ENCODE peak calls at places on chromosomes 11 and 22, in seven cellular contexts. One of them, this sample, is unnamed.

GRCh38 chr22:43957871-43958270 is 2.6 kb downstream of the SAMM50 start:
- DNase-seq in fibroblast of the aortic adventitia: peak
- DNase-seq in Peyer's patch: no peak
- DNase-seq in bronchial epithelial cell: no peak
- DNase-seq in cardiac muscle cell: no peak
- DNase-seq in cardiac fibroblast: peak
- DNase-seq in uterus: no peak
- DNase-seq in this sample: no peak

GRCh38 chr22:31262369-31263133 is 29.7 kb downstream of the PIK3IP1 start:
- DNase-seq in fibroblast of the aortic adventitia: no peak
- DNase-seq in Peyer's patch: no peak
- DNase-seq in bronchial epithelial cell: no peak
- DNase-seq in cardiac muscle cell: no peak
- DNase-seq in cardiac fibroblast: no peak
- DNase-seq in uterus: no peak
- DNase-seq in this sample: no peak

GRCh38 chr11:93444671-93445073 is 98.5 kb downstream of the SMCO4 start:
- DNase-seq in fibroblast of the aortic adventitia: no peak
- DNase-seq in Peyer's patch: no peak
- DNase-seq in bronchial epithelial cell: peak
- DNase-seq in cardiac muscle cell: peak
- DNase-seq in cardiac fibroblast: no peak
- DNase-seq in uterus: no peak
- DNase-seq in this sample: no peak

GRCh38 chr22:43798492-43798891 is 13.6 kb downstream of the EFCAB6 start:
- DNase-seq in fibroblast of the aortic adventitia: no peak
- DNase-seq in Peyer's patch: no peak
- DNase-seq in bronchial epithelial cell: no peak
- DNase-seq in cardiac muscle cell: no peak
- DNase-seq in cardiac fibroblast: no peak
- DNase-seq in uterus: no peak
- DNase-seq in this sample: no peak

GRCh38 chr11:3022300-3022967 is 30.3 kb upstream of the NAP1L4 start:
- DNase-seq in fibroblast of the aortic adventitia: peak
- DNase-seq in Peyer's patch: no peak
- DNase-seq in bronchial epithelial cell: peak
- DNase-seq in cardiac muscle cell: no peak
- DNase-seq in cardiac fibroblast: peak
- DNase-seq in uterus: no peak
- DNase-seq in this sample: peak

GRCh38 chr22:36986242-36986821 is 32.9 kb downstream of the TST start:
- DNase-seq in fibroblast of the aortic adventitia: no peak
- DNase-seq in Peyer's patch: no peak
- DNase-seq in bronchial epithelial cell: no peak
- DNase-seq in cardiac muscle cell: no peak
- DNase-seq in cardiac fibroblast: no peak
- DNase-seq in uterus: no peak
- DNase-seq in this sample: no peak

GRCh38 chr11:94786264-94787126 is 18.3 kb downstream of the AMOTL1 start:
- DNase-seq in fibroblast of the aortic adventitia: peak
- DNase-seq in Peyer's patch: no peak
- DNase-seq in bronchial epithelial cell: no peak
- DNase-seq in cardiac muscle cell: peak
- DNase-seq in cardiac fibroblast: peak
- DNase-seq in uterus: no peak
- DNase-seq in this sample: peak

GRCh38 chr11:104410336-104410735 is 246.4 kb upstream of the PDGFD start:
- DNase-seq in fibroblast of the aortic adventitia: peak
- DNase-seq in Peyer's patch: no peak
- DNase-seq in bronchial epithelial cell: no peak
- DNase-seq in cardiac muscle cell: no peak
- DNase-seq in cardiac fibroblast: peak
- DNase-seq in uterus: no peak
- DNase-seq in this sample: no peak

GRCh38 chr11:111253131-111253530 is 7.6 kb downstream of the POU2AF2 start:
- DNase-seq in fibroblast of the aortic adventitia: no peak
- DNase-seq in Peyer's patch: no peak
- DNase-seq in bronchial epithelial cell: no peak
- DNase-seq in cardiac muscle cell: no peak
- DNase-seq in cardiac fibroblast: no peak
- DNase-seq in uterus: no peak
- DNase-seq in this sample: no peak

GRCh38 chr11:9214765-9215164 is 50.4 kb downstream of the DENND5A start:
- DNase-seq in fibroblast of the aortic adventitia: peak
- DNase-seq in Peyer's patch: no peak
- DNase-seq in bronchial epithelial cell: no peak
- DNase-seq in cardiac muscle cell: no peak
- DNase-seq in cardiac fibroblast: peak
- DNase-seq in uterus: no peak
- DNase-seq in this sample: no peak

GRCh38 chr11:123694551-123694950 is 40.1 kb upstream of the SCN3B start:
- DNase-seq in fibroblast of the aortic adventitia: no peak
- DNase-seq in Peyer's patch: no peak
- DNase-seq in bronchial epithelial cell: peak
- DNase-seq in cardiac muscle cell: no peak
- DNase-seq in cardiac fibroblast: no peak
- DNase-seq in uterus: no peak
- DNase-seq in this sample: peak

GRCh38 chr11:69892237-69892985 is 73.2 kb upstream of the FGF3 start:
- DNase-seq in fibroblast of the aortic adventitia: no peak
- DNase-seq in Peyer's patch: no peak
- DNase-seq in bronchial epithelial cell: no peak
- DNase-seq in cardiac muscle cell: peak
- DNase-seq in cardiac fibroblast: no peak
- DNase-seq in uterus: no peak
- DNase-seq in this sample: no peak

GRCh38 chr11:115462004-115462541 is 42.1 kb downstream of the CADM1 start:
- DNase-seq in fibroblast of the aortic adventitia: no peak
- DNase-seq in Peyer's patch: no peak
- DNase-seq in bronchial epithelial cell: no peak
- DNase-seq in cardiac muscle cell: no peak
- DNase-seq in cardiac fibroblast: no peak
- DNase-seq in uterus: no peak
- DNase-seq in this sample: no peak

GRCh38 chr22:35328472-35328885 is 28.8 kb downstream of the TOM1 start:
- DNase-seq in fibroblast of the aortic adventitia: no peak
- DNase-seq in Peyer's patch: no peak
- DNase-seq in bronchial epithelial cell: no peak
- DNase-seq in cardiac muscle cell: no peak
- DNase-seq in cardiac fibroblast: no peak
- DNase-seq in uterus: no peak
- DNase-seq in this sample: no peak

GRCh38 chr22:49886346-49887073 is 31.7 kb downstream of the ALG12 start:
- DNase-seq in fibroblast of the aortic adventitia: no peak
- DNase-seq in Peyer's patch: no peak
- DNase-seq in bronchial epithelial cell: no peak
- DNase-seq in cardiac muscle cell: no peak
- DNase-seq in cardiac fibroblast: no peak
- DNase-seq in uterus: no peak
- DNase-seq in this sample: no peak

GRCh38 chr11:79374707-79375106 is 66.1 kb downstream of the TENM4 start:
- DNase-seq in fibroblast of the aortic adventitia: no peak
- DNase-seq in Peyer's patch: no peak
- DNase-seq in bronchial epithelial cell: no peak
- DNase-seq in cardiac muscle cell: no peak
- DNase-seq in cardiac fibroblast: no peak
- DNase-seq in uterus: no peak
- DNase-seq in this sample: no peak

GRCh38 chr22:32723632-32724031 is 77.9 kb upstream of the TIMP3 start:
- DNase-seq in fibroblast of the aortic adventitia: peak
- DNase-seq in Peyer's patch: no peak
- DNase-seq in bronchial epithelial cell: peak
- DNase-seq in cardiac muscle cell: no peak
- DNase-seq in cardiac fibroblast: peak
- DNase-seq in uterus: peak
- DNase-seq in this sample: peak
- H3K4me3 ChIP-seq in fibroblast of the aortic adventitia: no peak
- H3K4me3 ChIP-seq in Peyer's patch: no peak
- H3K4me3 ChIP-seq in bronchial epithelial cell: no peak
- H3K4me3 ChIP-seq in cardiac muscle cell: no peak
- H3K4me3 ChIP-seq in cardiac fibroblast: no peak
- H3K4me3 ChIP-seq in uterus: no peak
- H3K4me3 ChIP-seq in this sample: peak

GRCh38 chr22:38707984-38708383 is 2.2 kb downstream of the GTPBP1 start:
- DNase-seq in fibroblast of the aortic adventitia: no peak
- DNase-seq in Peyer's patch: no peak
- DNase-seq in bronchial epithelial cell: no peak
- DNase-seq in cardiac muscle cell: no peak
- DNase-seq in cardiac fibroblast: no peak
- DNase-seq in uterus: no peak
- DNase-seq in this sample: no peak

GRCh38 chr22:38712496-38713207 is 6.9 kb downstream of the GTPBP1 start:
- DNase-seq in fibroblast of the aortic adventitia: no peak
- DNase-seq in Peyer's patch: no peak
- DNase-seq in bronchial epithelial cell: no peak
- DNase-seq in cardiac muscle cell: peak
- DNase-seq in cardiac fibroblast: no peak
- DNase-seq in uterus: no peak
- DNase-seq in this sample: no peak

GRCh38 chr22:38709306-38709705 is 3.6 kb downstream of the GTPBP1 start:
- DNase-seq in fibroblast of the aortic adventitia: no peak
- DNase-seq in Peyer's patch: no peak
- DNase-seq in bronchial epithelial cell: no peak
- DNase-seq in cardiac muscle cell: no peak
- DNase-seq in cardiac fibroblast: no peak
- DNase-seq in uterus: no peak
- DNase-seq in this sample: no peak

GRCh38 chr22:38710352-38710751 is 4.6 kb downstream of the GTPBP1 start:
- DNase-seq in fibroblast of the aortic adventitia: no peak
- DNase-seq in Peyer's patch: no peak
- DNase-seq in bronchial epithelial cell: no peak
- DNase-seq in cardiac muscle cell: no peak
- DNase-seq in cardiac fibroblast: no peak
- DNase-seq in uterus: no peak
- DNase-seq in this sample: no peak

DNA sequence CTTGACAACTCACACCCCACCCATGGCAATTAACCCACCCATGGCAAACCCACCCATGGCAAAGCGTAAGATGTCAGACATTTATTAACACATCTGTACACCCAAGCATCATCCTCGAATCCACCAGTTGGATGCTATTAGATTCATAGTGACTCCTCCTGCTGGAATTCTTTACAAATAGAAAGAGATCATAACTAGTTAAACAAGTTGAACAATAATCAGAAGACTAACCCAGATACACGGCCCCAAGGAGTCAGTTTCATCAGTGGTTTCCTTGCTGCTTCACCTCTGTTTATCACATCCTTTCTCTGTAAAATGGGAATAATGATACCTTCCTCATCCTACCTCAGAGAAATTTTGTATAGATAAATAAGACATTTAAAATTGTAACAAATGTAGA is 5.1 kb downstream of the GTPBP1 start:
- DNase-seq in fibroblast of the aortic adventitia: no peak
- DNase-seq in Peyer's patch: no peak
- DNase-seq in bronchial epithelial cell: peak
- DNase-seq in cardiac muscle cell: no peak
- DNase-seq in cardiac fibroblast: no peak
- DNase-seq in uterus: no peak
- DNase-seq in this sample: no peak
- H3K4me3 ChIP-seq in fibroblast of the aortic adventitia: no peak
- H3K4me3 ChIP-seq in Peyer's patch: no peak
- H3K4me3 ChIP-seq in bronchial epithelial cell: no peak
- H3K4me3 ChIP-seq in cardiac muscle cell: no peak
- H3K4me3 ChIP-seq in cardiac fibroblast: no peak
- H3K4me3 ChIP-seq in uterus: no peak
- H3K4me3 ChIP-seq in this sample: no peak

GRCh38 chr11:86949995-86950993 is 4.9 kb downstream of the FZD4 start:
- DNase-seq in fibroblast of the aortic adventitia: peak
- DNase-seq in Peyer's patch: no peak
- DNase-seq in bronchial epithelial cell: no peak
- DNase-seq in cardiac muscle cell: no peak
- DNase-seq in cardiac fibroblast: no peak
- DNase-seq in uterus: no peak
- DNase-seq in this sample: no peak
- H3K4me3 ChIP-seq in fibroblast of the aortic adventitia: peak
- H3K4me3 ChIP-seq in Peyer's patch: no peak
- H3K4me3 ChIP-seq in bronchial epithelial cell: no peak
- H3K4me3 ChIP-seq in cardiac muscle cell: peak
- H3K4me3 ChIP-seq in cardiac fibroblast: no peak
- H3K4me3 ChIP-seq in uterus: no peak
- H3K4me3 ChIP-seq in this sample: peak

GRCh38 chr22:38694945-38695344 is 5.8 kb downstream of the JOSD1 start:
- DNase-seq in fibroblast of the aortic adventitia: peak
- DNase-seq in Peyer's patch: no peak
- DNase-seq in bronchial epithelial cell: peak
- DNase-seq in cardiac muscle cell: no peak
- DNase-seq in cardiac fibroblast: no peak
- DNase-seq in uterus: no peak
- DNase-seq in this sample: no peak

GRCh38 chr22:38699143-38699542 is 1.6 kb downstream of the JOSD1 start:
- DNase-seq in fibroblast of the aortic adventitia: peak
- DNase-seq in Peyer's patch: no peak
- DNase-seq in bronchial epithelial cell: no peak
- DNase-seq in cardiac muscle cell: no peak
- DNase-seq in cardiac fibroblast: no peak
- DNase-seq in uterus: no peak
- DNase-seq in this sample: no peak

GRCh38 chr22:38696606-38697005 is 4.1 kb downstream of the JOSD1 start:
- DNase-seq in fibroblast of the aortic adventitia: peak
- DNase-seq in Peyer's patch: no peak
- DNase-seq in bronchial epithelial cell: peak
- DNase-seq in cardiac muscle cell: no peak
- DNase-seq in cardiac fibroblast: peak
- DNase-seq in uterus: no peak
- DNase-seq in this sample: peak

GRCh38 chr22:38698407-38699094 is 2.2 kb downstream of the JOSD1 start:
- DNase-seq in fibroblast of the aortic adventitia: no peak
- DNase-seq in Peyer's patch: no peak
- DNase-seq in bronchial epithelial cell: no peak
- DNase-seq in cardiac muscle cell: no peak
- DNase-seq in cardiac fibroblast: no peak
- DNase-seq in uterus: no peak
- DNase-seq in this sample: no peak

DNA sequence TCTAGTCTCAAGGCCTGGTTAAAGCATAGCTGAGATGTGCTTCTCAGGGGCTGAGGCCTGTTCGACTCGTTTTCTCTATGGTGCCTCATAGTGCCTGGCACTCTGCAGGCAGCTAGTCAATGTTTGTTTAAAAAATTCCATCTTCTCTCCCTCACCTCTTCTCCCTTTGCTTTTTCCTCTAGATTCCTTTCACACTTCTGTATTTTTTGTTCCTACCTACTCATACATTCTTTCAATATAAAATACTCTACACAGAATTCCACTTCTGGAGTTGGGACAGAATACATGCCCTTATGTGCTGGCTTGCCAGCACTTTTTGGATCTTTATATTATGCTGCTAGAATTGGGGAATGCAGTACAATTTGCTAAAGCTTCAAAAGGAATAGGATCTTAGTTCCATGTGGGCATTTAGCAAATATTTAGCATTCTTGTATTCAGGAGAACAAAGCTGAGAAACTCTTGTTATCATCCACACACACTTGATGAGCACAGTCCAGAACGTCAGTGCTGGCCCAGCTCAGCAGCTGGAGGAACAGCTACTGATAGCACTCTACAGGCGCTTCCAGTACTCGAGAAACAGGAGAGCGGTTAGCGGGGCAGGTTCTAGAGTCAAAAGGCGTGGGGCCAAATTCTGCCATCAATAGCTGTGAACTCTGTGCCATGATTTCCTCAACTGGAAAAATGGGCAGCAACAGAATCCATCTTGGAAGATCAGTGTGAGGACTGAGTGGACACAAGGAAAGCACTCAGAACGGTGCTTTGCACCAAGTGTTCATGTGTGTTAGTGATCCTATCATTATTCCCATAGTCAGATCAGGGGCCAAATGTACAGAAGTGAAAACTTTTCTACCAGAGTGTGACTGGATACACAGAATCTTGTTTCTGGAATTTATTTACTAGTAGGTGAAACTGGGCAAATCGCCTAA is 3.4 kb downstream of the JOSD1 start:
- DNase-seq in fibroblast of the aortic adventitia: peak
- DNase-seq in Peyer's patch: no peak
- DNase-seq in bronchial epithelial cell: no peak
- DNase-seq in cardiac muscle cell: peak
- DNase-seq in cardiac fibroblast: peak
- DNase-seq in uterus: no peak
- DNase-seq in this sample: peak
- H3K4me3 ChIP-seq in fibroblast of the aortic adventitia: peak
- H3K4me3 ChIP-seq in Peyer's patch: no peak
- H3K4me3 ChIP-seq in bronchial epithelial cell: no peak
- H3K4me3 ChIP-seq in cardiac muscle cell: no peak
- H3K4me3 ChIP-seq in cardiac fibroblast: peak
- H3K4me3 ChIP-seq in uterus: no peak
- H3K4me3 ChIP-seq in this sample: peak

This sample was measured in adipocyte.